ENCODE peak calls at places on chromosomes 12 and 14, in eight cellular contexts. J is osteoblast, O is tibial artery, M is A673, D is neural progenitor cell, R is ovary, P is pancreas, H is lung. C is an unnamed sample.

GRCh38 chr12:31337952-31338351 is 12.0 kb upstream of the SINHCAF start:
- DNase-seq in J (no peak), O (no peak), M (no peak), D (no peak), R (no peak), P (no peak), H (no peak), C (no peak)

GRCh38 chr14:83757896-83758295 is 1772.0 kb upstream of the FLRT2 start:
- DNase-seq in J (no peak), O (no peak), M (no peak), D (no peak), R (no peak), P (no peak), H (no peak), C (no peak)

GRCh38 chr12:5201554-5202243 is 158.0 kb downstream of the KCNA5 start:
- DNase-seq in J (no peak), O (no peak), M (peak; percentile 7), D (peak; percentile 64), R (no peak), P (no peak), H (no peak), C (no peak)

GRCh38 chr14:68135566-68135965 is 316.0 kb downstream of the RAD51B start:
- DNase-seq in J (peak; percentile 58), O (no peak), M (no peak), D (no peak), R (no peak), P (no peak), H (no peak), C (no peak)

GRCh38 chr12:94973202-94973601 is 30.3 kb downstream of the NDUFA12 start:
- DNase-seq in J (no peak), O (no peak), M (no peak), D (no peak), R (no peak), P (no peak), H (no peak), C (no peak)

GRCh38 chr12:4567073-4567881 is 5.3 kb downstream of the DYRK4 start:
- DNase-seq in J (no peak), O (no peak), M (no peak), D (no peak), R (no peak), P (no peak), H (no peak), C (no peak)

GRCh38 chr12:77751939-77752338 is 78.8 kb upstream of the NAV3 start:
- DNase-seq in J (no peak), O (no peak), M (no peak), D (no peak), R (no peak), P (no peak), H (no peak), C (no peak)

GRCh38 chr12:46490635-46491034 is 118.1 kb upstream of the SLC38A2 start:
- DNase-seq in J (no peak), O (no peak), M (no peak), D (no peak), R (no peak), P (no peak), H (no peak), C (no peak)

GRCh38 chr12:51326762-51327439 is 2.9 kb upstream of the BIN2 start:
- DNase-seq in J (peak; percentile 96), O (no peak), M (peak; percentile 23), D (no peak), R (no peak), P (no peak), H (no peak), C (no peak)

GRCh38 chr14:50657753-50658152 is 10.4 kb downstream of the SAV1 start:
- DNase-seq in J (peak; percentile 72), O (no peak), M (no peak), D (no peak), R (no peak), P (no peak), H (no peak), C (no peak)

GRCh38 chr12:67811437-67812361 is 163.2 kb downstream of the DYRK2 start:
- DNase-seq in J (no peak), O (no peak), M (peak; percentile 5), D (no peak), R (no peak), P (no peak), H (no peak), C (no peak)

GRCh38 chr12:51520576-51521325 is 70.3 kb upstream of the SCN8A start:
- DNase-seq in J (no peak), O (no peak), M (no peak), D (peak; percentile 22), R (no peak), P (no peak), H (no peak), C (no peak)

GRCh38 chr12:72057330-72057911 is 118.8 kb downstream of the TPH2 start:
- DNase-seq in J (no peak), O (no peak), M (peak; percentile 39), D (no peak), R (no peak), P (no peak), H (no peak), C (no peak)

GRCh38 chr12:107684990-107685359 is 624 bp upstream of the PWP1 start:
- DNase-seq in J (no peak), O (no peak), M (peak; percentile 44), D (peak; percentile 36), R (no peak), P (peak; percentile 8), H (no peak), C (no peak)

GRCh38 chr12:96445743-96446655 is 43.4 kb upstream of the CFAP54 start:
- DNase-seq in J (peak; percentile 90), O (no peak), M (peak; percentile 73), D (no peak), R (no peak), P (no peak), H (no peak), C (peak; percentile 28)

GRCh38 chr12:6548556-6549378 is 7.1 kb downstream of the IFFO1 start:
- DNase-seq in J (peak; percentile 96), O (no peak), M (no peak), D (no peak), R (no peak), P (no peak), H (no peak), C (no peak)

GRCh38 chr12:121391619-121392324 is 8.1 kb upstream of the RNF34 start:
- DNase-seq in J (no peak), O (no peak), M (peak; percentile 42), D (no peak), R (no peak), P (no peak), H (no peak), C (no peak)

GRCh38 chr12:7068240-7068993 is 7.9 kb downstream of the C1S start:
- DNase-seq in J (no peak), O (no peak), M (no peak), D (no peak), R (no peak), P (no peak), H (no peak), C (no peak)

GRCh38 chr14:104001003-104001402 is 58.7 kb upstream of the RD3L start:
- DNase-seq in J (no peak), O (no peak), M (peak; percentile 14), D (peak; percentile 48), R (no peak), P (no peak), H (no peak), C (peak; percentile 13)
- H3K4me1 ChIP-seq in J (no peaks in the 10 kb centered on the region), O (no peaks in the 10 kb centered on the region), M (no peaks in the 10 kb centered on the region), D (no peaks in the 10 kb centered on the region), R (no peaks in the 10 kb centered on the region), P (no peaks in the 10 kb centered on the region), H (no peaks in the 10 kb centered on the region), C (no peaks in the 10 kb centered on the region)

DNA sequence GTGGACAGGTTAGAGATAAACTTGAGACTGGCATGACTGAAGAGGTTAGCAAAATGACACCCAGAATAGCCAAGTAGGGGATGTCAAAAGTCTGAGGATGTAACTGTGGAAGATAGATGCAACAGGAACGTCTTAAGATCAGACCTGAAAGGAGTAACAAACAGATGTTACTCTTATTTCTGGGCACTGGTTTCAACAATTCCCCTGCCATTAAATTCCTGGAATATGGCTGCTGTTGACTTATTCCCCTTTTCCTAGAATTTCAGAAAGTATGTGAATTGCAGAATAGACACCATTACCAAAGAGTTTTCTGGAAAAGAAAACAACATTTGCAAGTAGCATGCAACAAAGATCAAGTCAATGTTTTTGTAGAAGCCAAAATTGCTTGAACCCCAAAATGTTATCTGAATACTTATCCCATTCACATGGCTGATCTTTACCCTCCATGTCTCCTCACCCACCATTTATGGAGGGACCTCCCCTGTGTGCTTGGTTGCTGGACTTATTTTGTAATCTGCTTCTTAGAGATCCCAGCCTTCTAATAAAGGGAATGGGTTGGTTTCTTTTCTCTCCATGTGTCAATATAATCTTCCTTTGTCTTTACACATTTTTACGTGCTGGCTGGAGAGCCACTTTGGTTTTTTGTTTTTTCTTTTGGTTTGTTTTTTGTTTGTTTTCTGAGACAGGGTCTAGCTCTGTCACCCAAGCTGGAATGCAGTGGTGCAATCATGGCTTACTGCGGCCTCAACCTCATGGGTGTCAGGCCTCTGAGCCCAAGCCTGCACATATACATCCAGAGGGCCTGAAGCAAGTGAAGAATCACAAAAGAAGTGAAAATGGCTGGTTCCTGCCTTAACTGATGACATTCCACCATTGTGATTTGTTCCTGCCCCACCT is 57.0 kb downstream of the BBS10 start:
- DNase-seq in J (no peak), O (no peak), M (no peak), D (no peak), R (no peak), P (no peak), H (no peak), C (no peak)
- TF ChIP-seq CTCF in J (no peak), O (no peak), M (no peak), D (no peak), R (no peak), P (no peak), H (no peak), C (no peak)

DNA sequence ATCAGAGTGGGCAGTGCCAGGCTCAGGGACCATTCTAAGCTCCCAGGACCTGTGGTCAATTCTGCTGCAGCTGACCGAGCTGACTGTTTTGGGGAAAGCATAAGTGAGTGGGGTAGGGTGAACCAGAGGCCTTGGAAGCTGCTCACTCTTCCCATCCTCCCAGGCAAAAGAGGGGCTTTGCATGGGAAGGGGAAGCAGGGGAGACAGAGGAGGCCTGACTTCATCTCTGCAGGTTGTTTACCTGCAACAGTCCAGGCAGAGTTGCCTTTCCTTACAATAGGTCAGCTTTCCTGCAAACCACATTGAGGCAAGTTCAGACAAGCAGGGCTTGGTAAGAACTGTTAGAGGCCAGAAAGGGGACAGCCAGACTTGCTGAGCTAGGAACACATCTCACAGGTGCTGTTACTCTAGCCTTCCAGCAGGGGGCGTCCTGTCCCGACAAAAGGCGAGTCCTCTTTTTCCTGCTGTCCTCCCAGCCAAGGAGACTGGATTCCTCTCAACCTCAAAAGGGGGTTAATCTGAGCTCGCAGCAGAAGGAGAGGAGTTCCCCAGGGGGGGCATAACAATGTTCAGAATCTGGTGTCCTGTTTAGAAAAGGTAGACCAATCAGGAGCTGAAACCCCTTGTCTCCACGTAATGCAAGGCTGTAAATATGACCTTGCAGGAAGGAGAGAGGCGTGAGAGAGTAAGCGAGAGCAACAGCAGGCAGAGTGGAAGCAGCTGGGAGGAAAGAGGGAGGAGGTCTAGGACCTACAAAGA is 4.3 kb upstream of the DHRS2 start:
- DNase-seq in J (peak; percentile 92), O (peak; percentile 73), M (peak; percentile 85), D (peak; percentile 84), R (peak; percentile 91), P (peak; percentile 76), H (peak; percentile 73), C (peak; percentile 69)
- H3K4me1 ChIP-seq in J (no peaks in the 10 kb centered on the region), O (no peaks in the 10 kb centered on the region), M (no peaks in the 10 kb centered on the region), D (no peaks in the 10 kb centered on the region), R (peaks cover 14% of the 10 kb centered on the region), P (peaks cover 4% of the 10 kb centered on the region), H (peaks cover 6% of the 10 kb centered on the region), C (peaks cover 13% of the 10 kb centered on the region)

DNA sequence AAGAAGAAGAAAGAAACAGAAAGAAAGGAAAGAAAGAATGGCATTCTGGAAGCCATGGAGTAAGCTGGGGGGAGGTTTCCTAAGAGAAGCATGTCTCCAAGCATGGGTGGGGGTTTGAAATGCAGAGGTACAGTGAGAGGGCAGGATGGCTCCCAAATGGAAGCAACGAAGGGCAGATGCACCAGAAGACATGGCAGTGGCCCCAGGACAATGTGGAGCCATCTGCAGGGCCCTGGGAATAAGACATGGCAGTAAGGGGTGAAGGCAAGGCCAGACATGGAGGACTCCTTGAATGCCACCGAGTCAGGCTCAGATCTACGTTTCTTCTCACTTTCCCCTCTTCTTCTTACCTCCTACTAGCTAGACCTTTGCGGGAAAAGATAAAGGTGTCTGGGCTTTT is 4.7 kb upstream of the COL2A1 start:
- DNase-seq in J (no peak), O (no peak), M (no peak), D (no peak), R (no peak), P (no peak), H (no peak), C (no peak)
- TF ChIP-seq CTCF in J (no peak), O (no peak), M (no peak), D (no peak), R (no peak), P (no peak), H (no peak), C (no peak)

C was measured in CD8-positive, alpha-beta T cell.